ENCODE peak calls at places on chromosomes 12 and 14, in five cellular contexts. E is SK-N-SH, F is K562, I is IMR-90, Y is HepG2. H is an unnamed sample.
A peak's percentile ranks its signal among the peaks of the same experiment; 100 is the strongest.

GRCh38 chr12:120229583-120230325 is 28.8 kb upstream of the RPLP0 start:
- DNase-seq in Y (no peak), E (peak; percentile 79), I (no peak), F (no peak), H (no peak)

GRCh38 chr12:6699989-6700645 is 498 bp downstream of the PIANP start:
- DNase-seq in F (peak; percentile 31), Y (no peak), I (no peak), E (peak; percentile 86), H (no peak)

GRCh38 chr12:7015555-7016370 is 2.5 kb downstream of the LPCAT3 start:
- DNase-seq in I (no peak), E (no peak), Y (no peak), F (no peak), H (no peak)

GRCh38 chr14:55743551-55743950 is 163.5 kb downstream of the KTN1 start:
- DNase-seq in F (no peak), E (no peak), Y (no peak), I (no peak), H (no peak)

GRCh38 chr14:68695326-68695768 is 97.5 kb downstream of the ZFP36L1 start:
- DNase-seq in I (peak; percentile 100), E (no peak), Y (peak; percentile 43), F (no peak), H (peak; percentile 80)

GRCh38 chr12:1581973-1582708 is 12.2 kb downstream of the FBXL14 start:
- DNase-seq in E (no peak), I (peak; percentile 58), F (no peak), Y (no peak), H (no peak)

GRCh38 chr12:81598205-81598604 is 160.9 kb downstream of the PPFIA2 start:
- DNase-seq in E (peak; percentile 7), Y (no peak), F (no peak), I (no peak), H (no peak)

GRCh38 chr12:121582583-121583333 is 1.9 kb upstream of the KDM2B start:
- DNase-seq in F (peak; percentile 43), Y (peak; percentile 86), I (no peak), E (no peak), H (no peak)

GRCh38 chr12:113297621-113298471 is 37.1 kb downstream of the SLC8B1 start:
- DNase-seq in Y (no peak), I (no peak), F (no peak), E (no peak), H (no peak)

GRCh38 chr14:88746042-88746441 is 46.7 kb downstream of the EML5 start:
- DNase-seq in E (no peak), F (no peak), I (peak; percentile 58), Y (no peak), H (no peak)

GRCh38 chr12:106251636-106252035 is 3.8 kb upstream of the CKAP4 start:
- DNase-seq in E (no peak), F (no peak), Y (no peak), I (peak; percentile 56), H (no peak)

GRCh38 chr12:4050340-4050739 is 177.1 kb upstream of the PARP11 start:
- DNase-seq in I (no peak), F (no peak), Y (no peak), E (no peak), H (no peak)

GRCh38 chr14:54048311-54048710 is 91.7 kb upstream of the BMP4 start:
- DNase-seq in I (no peak), E (no peak), Y (peak; percentile 15), F (no peak), H (no peak)

GRCh38 chr14:104240426-104241157 is 102.2 kb downstream of the KIF26A start:
- DNase-seq in E (peak; percentile 32), I (no peak), Y (no peak), F (no peak), H (no peak)

GRCh38 chr14:77151918-77152588 is 10.5 kb upstream of the ZDHHC22 start:
- DNase-seq in I (peak; percentile 28), F (peak; percentile 19), Y (no peak), E (peak; percentile 61), H (no peak)

GRCh38 chr12:12922191-12922616 is 29.8 kb downstream of the GPRC5D start:
- DNase-seq in I (peak; percentile 76), Y (no peak), E (no peak), F (no peak), H (no peak)

GRCh38 chr14:101116486-101117130 is 213.1 kb upstream of the RTL1 start:
- DNase-seq in Y (no peak), E (no peak), I (no peak), F (no peak), H (no peak)

DNA sequence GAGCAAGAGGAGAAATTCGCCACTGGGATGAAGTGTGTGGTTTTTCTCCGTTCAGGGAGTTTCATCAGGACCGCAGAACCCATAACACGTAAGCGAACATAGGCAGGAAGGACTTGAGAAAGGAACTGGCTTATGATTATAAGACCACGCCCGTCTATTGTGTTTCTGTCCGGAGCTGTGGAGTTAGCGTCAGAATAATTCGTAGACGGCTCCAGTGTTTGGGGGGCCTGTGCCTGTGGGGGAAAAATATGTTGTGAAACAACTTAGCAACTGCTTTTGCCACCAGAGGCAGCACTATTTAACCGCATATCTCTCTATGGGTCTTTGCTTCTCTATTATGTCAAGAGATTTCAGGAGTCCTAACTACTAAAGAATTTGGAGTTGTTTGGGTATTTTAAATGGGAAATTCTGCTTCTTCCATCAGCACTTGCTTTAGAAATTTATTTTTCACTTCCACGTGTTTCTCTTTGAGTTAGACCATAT is 506 bp upstream of the CLEC14A start:
- DNase-seq in I (peak; percentile 54), F (no peak), Y (no peak), E (no peak), H (no peak)
- TF ChIP-seq MXI1 in I (no peak), F (no peak), Y (no peak), E (no peak), H (no peak)

DNA sequence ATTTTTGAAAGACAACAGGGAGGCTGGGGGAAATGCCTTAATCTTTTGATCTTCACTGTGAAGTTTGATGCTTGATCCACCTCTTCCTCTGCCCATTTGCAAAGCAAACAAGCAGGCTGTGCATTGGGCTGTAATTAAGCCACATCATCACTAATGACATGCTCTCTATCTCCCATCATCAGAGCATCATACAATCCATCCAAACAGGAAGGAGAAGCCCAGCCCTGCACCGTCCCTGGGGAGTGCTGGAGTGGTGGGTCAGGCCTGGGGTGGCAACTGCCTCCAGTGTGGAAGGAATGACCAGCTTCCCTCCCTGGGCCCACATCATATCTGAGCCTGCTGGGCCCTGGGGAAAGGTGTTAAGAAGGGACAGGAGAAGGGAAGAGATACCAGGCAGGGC is 6.9 kb upstream of the KRT74 start:
- DNase-seq in E (no peak), F (no peak), Y (no peak), I (no peak), H (no peak)
- TF ChIP-seq MXI1 in E (no peak), F (no peak), Y (no peak), I (no peak), H (no peak)

GRCh38 chr14:50084666-50085065 is 31.7 kb downstream of the VCPKMT start:
- DNase-seq in I (no peak), F (no peak), Y (no peak), E (no peak), H (no peak)

GRCh38 chr14:50083467-50084337 is 32.7 kb downstream of the VCPKMT start:
- DNase-seq in F (no peak), Y (no peak), I (peak; percentile 75), E (no peak), H (no peak)

GRCh38 chr14:50085570-50086315 is 30.6 kb downstream of the VCPKMT start:
- DNase-seq in F (no peak), E (no peak), Y (no peak), I (peak; percentile 77), H (peak; percentile 95)

GRCh38 chr14:50082308-50082742 is 34.0 kb downstream of the VCPKMT start:
- DNase-seq in E (no peak), F (no peak), Y (no peak), I (no peak), H (no peak)

GRCh38 chr14:50082784-50083466 is 33.4 kb downstream of the VCPKMT start:
- DNase-seq in I (peak; percentile 86), Y (no peak), F (no peak), E (no peak), H (peak; percentile 92)
- TF ChIP-seq MXI1 in I (no peak), Y (no peak), F (no peak), E (no peak), H (no peak)

DNA sequence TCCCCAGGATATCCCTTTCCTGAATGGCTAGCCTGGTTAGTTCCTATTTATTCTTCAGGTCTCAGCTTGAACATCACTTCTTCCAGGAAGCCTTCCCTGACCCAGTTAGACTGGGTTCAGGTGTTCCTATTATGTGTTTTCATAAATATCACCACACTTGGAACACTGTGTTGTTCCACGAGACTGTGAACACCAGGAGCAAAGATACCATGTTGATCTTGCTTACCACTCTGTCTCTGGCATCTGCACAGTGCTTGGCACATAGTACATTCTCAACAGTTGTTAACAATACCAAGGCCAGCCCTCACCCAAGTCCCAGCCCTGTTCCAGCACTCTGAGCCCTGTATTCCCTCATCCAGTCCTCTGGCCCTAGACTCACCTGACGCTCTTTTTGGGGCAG is 13.7 kb upstream of the ZNF385A start:
- DNase-seq in F (no peak), I (no peak), E (no peak), Y (no peak), H (no peak)
- TF ChIP-seq MXI1 in F (no peak), I (no peak), E (no peak), Y (no peak), H (no peak)

H was measured in GM12878.